ENCODE peak calls at places on chromosomes 13 and 19, in six cellular contexts. B is stimulated activated CD4-positive, alpha-beta T cell treated with anti-CD3 and anti-CD28 coated beads, Interleukin-12 subunit alpha, Interleukin-12 subunit beta, amount 100 ng/mL, for 4 hours; L is iPS-NIHi11; V is NCI-H187 treated with DMSO at 0.1 percent for 48 hours; G is C1 segment of cervical spinal cord; R is stromal cell of bone marrow. E is an unnamed sample.

GRCh38 chr13:31905896-31906295 is 125.7 kb upstream of the FRY start:
- DNase-seq in V (no peak), L (peak), G (no peak), R (no peak), B (no peak), E (no peak)

GRCh38 chr19:23283925-23284324 is 33.7 kb upstream of the ZNF724 start:
- DNase-seq in G (peak), V (no peak), B (peak), R (peak), L (peak), E (peak)

GRCh38 chr13:24693862-24694471 is 13.8 kb downstream of the ATP12A start:
- DNase-seq in B (no peak), L (peak), G (no peak), V (no peak), R (peak), E (no peak)

GRCh38 chr13:84192125-84192524 is 309.9 kb upstream of the SLITRK1 start:
- DNase-seq in V (no peak), G (no peak), B (no peak), R (peak), L (no peak), E (no peak)

GRCh38 chr19:15112385-15112784 is 5.2 kb downstream of the SYDE1 start:
- DNase-seq in B (no peak), G (no peak), V (no peak), L (peak), R (no peak), E (no peak)

GRCh38 chr13:99311137-99311536 is 3.9 kb upstream of the GPR183 start:
- DNase-seq in L (no peak), V (no peak), G (no peak), R (no peak), B (no peak), E (no peak)

GRCh38 chr19:31500540-31500830 is 151.2 kb upstream of the TSHZ3 start:
- DNase-seq in V (no peak), L (no peak), R (no peak), B (no peak), G (no peak), E (no peak)

GRCh38 chr13:65631078-65631477 is 1599.1 kb downstream of the PCDH9 start:
- DNase-seq in L (no peak), B (no peak), R (no peak), G (no peak), V (no peak), E (no peak)

GRCh38 chr13:33262069-33262487 is 23.5 kb downstream of the STARD13 start:
- DNase-seq in R (no peak), G (no peak), L (peak), V (no peak), B (no peak), E (peak)

GRCh38 chr19:7500811-7501450 is 12.1 kb upstream of the PEX11G start:
- DNase-seq in G (peak), B (peak), R (no peak), V (no peak), L (peak), E (peak)

GRCh38 chr13:46668302-46668720 is 115.3 kb downstream of the LRCH1 start:
- DNase-seq in G (no peak), B (no peak), L (no peak), V (no peak), R (peak), E (peak)

GRCh38 chr13:94121686-94122085 is 357.8 kb downstream of the DCT start:
- DNase-seq in G (no peak), V (no peak), R (peak), L (no peak), B (no peak), E (no peak)

GRCh38 chr13:77516342-77516789 is 19.1 kb upstream of the SCEL start:
- DNase-seq in B (no peak), L (no peak), V (no peak), R (peak), G (no peak), E (no peak)

GRCh38 chr19:38685666-38686529 is 38.4 kb downstream of the ACTN4 start:
- DNase-seq in R (peak), L (no peak), V (no peak), B (no peak), G (no peak), E (no peak)